ENCODE peak calls at places on chromosomes 5 and 9, in eight cellular contexts. S, X, H, Z, A, Q, K and I are unnamed samples.

GRCh38 chr5:179806250-179807045 is at the start of gene MGAT4B:
- DNase-seq in S (peak; percentile 77), X (peak; percentile 94), H (peak; percentile 66), Z (peak; percentile 69), A (peak; percentile 76), Q (peak; percentile 88), K (peak; percentile 85), I (peak; percentile 71)

GRCh38 chr9:123482295-123482970 is 126.4 kb downstream of the CRB2 start:
- DNase-seq in S (no peak), X (no peak), H (no peak), Z (no peak), A (no peak), Q (peak; percentile 38), K (no peak), I (no peak)

GRCh38 chr5:606526-607399 is 5.4 kb upstream of the CEP72 start:
- DNase-seq in S (no peak), X (no peak), H (no peak), Z (peak; percentile 63), A (no peak), Q (no peak), K (peak; percentile 2), I (no peak)

GRCh38 chr5:96245401-96246091 is 187.5 kb downstream of the PCSK1 start:
- DNase-seq in S (no peak), X (peak; percentile 37), H (no peak), Z (no peak), A (peak; percentile 61), Q (no peak), K (peak; percentile 13), I (no peak)

GRCh38 chr5:51376504-51376903 is 6.7 kb upstream of the ISL1 start:
- DNase-seq in S (no peak), X (no peak), H (no peak), Z (no peak), A (no peak), Q (no peak), K (no peak), I (no peak)

GRCh38 chr9:129557192-129558036 is 63.5 kb downstream of the C9orf50 start:
- DNase-seq in S (no peak), X (peak; percentile 76), H (peak; percentile 92), Z (no peak), A (peak; percentile 41), Q (no peak), K (peak; percentile 60), I (no peak)

GRCh38 chr5:180463216-180463900 is 30.8 kb upstream of the CNOT6 start:
- DNase-seq in S (no peak), X (no peak), H (no peak), Z (no peak), A (no peak), Q (no peak), K (no peak), I (no peak)

GRCh38 chr9:71897573-71897972 is 13.4 kb downstream of the ABHD17B start:
- DNase-seq in S (no peak), X (no peak), H (no peak), Z (no peak), A (no peak), Q (no peak), K (no peak), I (no peak)

GRCh38 chr9:90025816-90026215 is 421.0 kb downstream of the GADD45G start:
- DNase-seq in S (peak; percentile 1), X (peak; percentile 47), H (no peak), Z (peak; percentile 89), A (no peak), Q (no peak), K (no peak), I (no peak)

GRCh38 chr5:14545890-14546289 is 35.7 kb upstream of the OTULINL start:
- DNase-seq in S (no peak), X (no peak), H (no peak), Z (no peak), A (no peak), Q (no peak), K (no peak), I (no peak)

GRCh38 chr5:80251636-80252035 is 4.2 kb downstream of the SERINC5 start:
- DNase-seq in S (peak; percentile 77), X (no peak), H (no peak), Z (no peak), A (no peak), Q (no peak), K (no peak), I (no peak)

GRCh38 chr9:101442248-101443136 is 6.9 kb upstream of the ALDOB start:
- DNase-seq in S (no peak), X (no peak), H (no peak), Z (no peak), A (no peak), Q (no peak), K (peak; percentile 80), I (no peak)

GRCh38 chr9:33473216-33473615 is 508 bp downstream of the NOL6 start:
- DNase-seq in S (no peak), X (no peak), H (no peak), Z (no peak), A (no peak), Q (no peak), K (no peak), I (no peak)

GRCh38 chr5:45609661-45610060 is 86.5 kb downstream of the HCN1 start:
- DNase-seq in S (no peak), X (no peak), H (no peak), Z (no peak), A (no peak), Q (no peak), K (no peak), I (no peak)

GRCh38 chr5:125450803-125451202 is 704.4 kb upstream of the ZNF608 start:
- DNase-seq in S (no peak), X (no peak), H (no peak), Z (no peak), A (peak; percentile 40), Q (no peak), K (no peak), I (peak; percentile 78)

DNA sequence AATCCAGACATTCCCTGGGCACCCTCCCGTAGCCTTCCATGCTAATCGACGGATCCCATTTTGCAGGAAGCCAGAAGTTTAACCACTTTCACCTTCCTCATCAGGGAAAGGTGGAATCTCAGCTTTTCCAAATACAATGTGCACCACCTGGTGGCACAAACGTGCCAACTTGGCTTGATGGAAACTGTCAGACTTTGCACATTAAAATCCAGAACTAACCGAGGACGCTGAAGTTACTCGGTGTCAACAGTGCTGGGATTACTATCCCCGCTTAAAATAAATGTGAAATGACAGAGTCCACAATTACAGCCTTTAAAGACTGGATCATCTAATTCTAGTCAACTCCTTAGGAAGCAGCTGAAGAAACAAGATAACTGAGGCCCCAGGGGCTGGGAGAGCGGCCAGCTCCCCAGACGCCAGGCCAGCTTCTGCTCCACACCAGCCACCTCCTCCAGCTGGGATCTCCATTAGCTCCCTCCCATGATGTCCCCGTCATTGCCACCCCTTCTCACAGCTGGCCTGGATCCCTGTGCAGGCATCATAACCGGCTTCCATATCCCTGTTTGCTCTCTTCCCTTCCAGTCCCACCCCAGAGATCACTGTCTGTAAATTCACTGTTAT is 50.2 kb upstream of the RETREG1 start:
- DNase-seq in S (no peak), X (no peak), H (no peak), Z (no peak), A (peak; percentile 22), Q (peak; percentile 82), K (peak; percentile 77), I (peak; percentile 47)
- TF ChIP-seq CTCF in S (peak; percentile 35), X (peak; percentile 60), H (peak; percentile 38), Z (peak; percentile 43), A (peak; percentile 35), Q (peak; percentile 27), K (peak; percentile 69), I (peak; percentile 51)

GRCh38 chr9:137236238-137236935 is 4.7 kb upstream of the TUBB4B start:
- DNase-seq in S (peak; percentile 62), X (peak; percentile 96), H (peak; percentile 94), Z (no peak), A (peak; percentile 72), Q (peak; percentile 96), K (peak; percentile 93), I (peak; percentile 77)

GRCh38 chr9:137237759-137238726 is 3.0 kb upstream of the TUBB4B start:
- DNase-seq in S (no peak), X (no peak), H (no peak), Z (no peak), A (no peak), Q (peak; percentile 72), K (peak; percentile 46), I (no peak)

GRCh38 chr9:137235424-137236237 is 4.9 kb downstream of the SLC34A3 start:
- DNase-seq in S (no peak), X (no peak), H (no peak), Z (no peak), A (no peak), Q (peak; percentile 19), K (no peak), I (no peak)

GRCh38 chr9:137234758-137235423 is 4.2 kb downstream of the SLC34A3 start:
- DNase-seq in S (no peak), X (no peak), H (no peak), Z (no peak), A (no peak), Q (no peak), K (no peak), I (no peak)

GRCh38 chr9:137236936-137237421 is 4.1 kb upstream of the TUBB4B start:
- DNase-seq in S (no peak), X (no peak), H (no peak), Z (no peak), A (no peak), Q (peak; percentile 23), K (no peak), I (no peak)
- H3K4me3 ChIP-seq in S (no peak overlapping the region), X (no peak overlapping the region), H (peak overlapping the region; percentile 16), Z (no peak overlapping the region), A (no peak overlapping the region), Q (no peak overlapping the region), K (no peak overlapping the region), I (no peak overlapping the region)

DNA sequence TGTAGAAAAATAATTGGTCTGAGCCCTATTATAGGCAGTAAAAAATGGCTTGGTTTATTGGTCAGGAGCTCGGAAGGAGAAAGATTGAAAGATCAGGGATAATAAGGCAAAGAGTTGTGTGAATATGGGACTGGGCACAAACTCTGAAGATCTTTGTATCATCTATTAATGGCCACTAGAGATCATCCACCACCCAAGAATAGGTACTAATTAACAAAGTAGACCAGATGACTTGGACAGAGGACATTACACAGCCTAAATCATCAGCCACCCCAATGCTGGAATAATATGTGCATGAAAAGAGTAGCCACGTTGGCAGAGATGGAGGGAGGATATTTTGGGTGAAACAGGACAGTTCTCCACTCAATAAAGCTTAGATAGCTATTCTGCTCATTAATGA is 364.1 kb downstream of the EFNA5 start:
- DNase-seq in S (no peak), X (no peak), H (no peak), Z (no peak), A (no peak), Q (no peak), K (no peak), I (no peak)
- TF ChIP-seq CTCF in S (no peak), X (no peak), H (no peak), Z (peak; percentile 11), A (no peak), Q (no peak), K (no peak), I (no peak)

DNA sequence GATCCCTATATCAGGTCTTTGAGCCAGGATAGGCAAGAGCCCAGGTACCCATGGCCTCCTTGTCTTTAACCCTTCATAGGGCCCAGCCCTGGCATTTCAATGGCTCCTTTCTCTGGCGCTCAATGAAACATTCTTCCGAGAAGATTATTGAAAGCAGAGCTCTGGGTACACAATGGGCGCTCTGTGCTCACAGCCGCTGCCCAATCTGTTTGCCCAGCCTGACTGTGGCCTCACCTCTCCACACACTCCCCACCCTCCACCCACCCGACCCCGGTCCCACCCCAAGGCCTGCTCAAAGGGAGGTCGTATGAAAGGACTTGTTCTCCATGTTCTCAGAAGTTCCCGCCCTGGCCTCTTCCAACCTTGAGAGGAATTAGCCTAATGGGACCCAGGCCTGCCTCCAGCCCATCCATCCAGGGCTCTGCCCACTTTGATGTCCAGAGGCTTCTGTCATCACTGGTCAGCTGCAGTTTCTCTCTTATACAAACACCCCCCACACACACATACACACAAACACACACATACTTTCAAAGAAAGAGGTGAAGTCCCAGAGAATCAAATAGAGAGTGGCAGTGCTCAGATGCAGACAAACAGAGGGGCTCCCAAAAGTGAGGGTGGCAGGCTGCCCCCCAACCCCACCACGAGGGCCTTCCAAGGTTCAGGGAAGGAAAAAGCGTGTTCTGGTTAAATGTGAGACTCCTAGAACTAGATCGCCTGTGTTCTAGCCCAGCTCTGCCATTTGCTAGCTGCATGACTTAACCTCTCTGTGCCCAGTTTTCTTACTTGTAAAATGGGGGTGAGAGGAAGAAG is 5.1 kb upstream of the ARSI start:
- DNase-seq in S (no peak), X (no peak), H (no peak), Z (peak; percentile 38), A (no peak), Q (no peak), K (no peak), I (no peak)
- H3K4me3 ChIP-seq in S (no peak overlapping the region), X (no peak overlapping the region), H (no peak overlapping the region), Z (no peak overlapping the region), A (no peak overlapping the region), Q (no peak overlapping the region), K (no peak overlapping the region), I (no peak overlapping the region)